ENCODE peak calls at places on chromosomes 11 and 22, in seven cellular contexts. One of them, this sample, is unnamed.
A peak's percentile ranks its signal among the peaks of the same experiment; 100 is the strongest.

GRCh38 chr11:57203359-57203758 is 21.6 kb downstream of the LRRC55 start:
- DNase-seq in psoas muscle: peak; percentile 87
- DNase-seq in MM.1S: no peak
- DNase-seq in neural progenitor cell: peak; percentile 50
- DNase-seq in suprapubic skin: no peak
- DNase-seq in neuronal stem cell: no peak
- DNase-seq in mammary epithelial cell: no peak
- DNase-seq in this sample: peak; percentile 77

GRCh38 chr22:39723463-39723862 is 152.9 kb downstream of the CACNA1I start:
- DNase-seq in MM.1S: no peak
- DNase-seq in neuronal stem cell: no peak
- DNase-seq in neural progenitor cell: no peak
- DNase-seq in psoas muscle: no peak
- DNase-seq in suprapubic skin: peak; percentile 63
- DNase-seq in mammary epithelial cell: no peak
- DNase-seq in this sample: no peak

GRCh38 chr11:1952806-1953482 is 5.8 kb downstream of the MRPL23 start:
- DNase-seq in neuronal stem cell: no peak
- DNase-seq in mammary epithelial cell: no peak
- DNase-seq in suprapubic skin: peak; percentile 13
- DNase-seq in psoas muscle: peak; percentile 34
- DNase-seq in MM.1S: no peak
- DNase-seq in neural progenitor cell: no peak
- DNase-seq in this sample: no peak

GRCh38 chr11:119320593-119321524 is 3.9 kb upstream of the MCAM start:
- DNase-seq in suprapubic skin: peak; percentile 81
- DNase-seq in MM.1S: peak; percentile 74
- DNase-seq in psoas muscle: peak; percentile 70
- DNase-seq in neuronal stem cell: no peak
- DNase-seq in mammary epithelial cell: peak; percentile 54
- DNase-seq in neural progenitor cell: peak; percentile 71
- DNase-seq in this sample: peak; percentile 87

GRCh38 chr11:134040386-134041297 is 28.2 kb upstream of the JAM3 start:
- DNase-seq in neural progenitor cell: no peak
- DNase-seq in suprapubic skin: no peak
- DNase-seq in neuronal stem cell: no peak
- DNase-seq in MM.1S: no peak
- DNase-seq in mammary epithelial cell: no peak
- DNase-seq in psoas muscle: no peak
- DNase-seq in this sample: peak; percentile 49

GRCh38 chr11:14376920-14377319 is 17.9 kb upstream of the RRAS2 start:
- DNase-seq in mammary epithelial cell: peak; percentile 19
- DNase-seq in suprapubic skin: no peak
- DNase-seq in neural progenitor cell: no peak
- DNase-seq in neuronal stem cell: no peak
- DNase-seq in MM.1S: no peak
- DNase-seq in psoas muscle: no peak
- DNase-seq in this sample: no peak

GRCh38 chr11:131688056-131688693 is 317.8 kb downstream of the NTM start:
- DNase-seq in neural progenitor cell: peak; percentile 84
- DNase-seq in psoas muscle: peak; percentile 72
- DNase-seq in suprapubic skin: no peak
- DNase-seq in MM.1S: peak; percentile 66
- DNase-seq in neuronal stem cell: peak; percentile 56
- DNase-seq in mammary epithelial cell: peak; percentile 43
- DNase-seq in this sample: peak; percentile 43

GRCh38 chr22:29603358-29604191 is at the start of gene NF2:
- DNase-seq in suprapubic skin: peak; percentile 99
- DNase-seq in neural progenitor cell: peak; percentile 100
- DNase-seq in mammary epithelial cell: peak; percentile 99
- DNase-seq in neuronal stem cell: peak; percentile 99
- DNase-seq in MM.1S: peak; percentile 99
- DNase-seq in psoas muscle: peak; percentile 99
- DNase-seq in this sample: peak; percentile 98

GRCh38 chr22:39526736-39527171 is 5.8 kb downstream of the RPS19BP1 start:
- DNase-seq in mammary epithelial cell: no peak
- DNase-seq in neuronal stem cell: no peak
- DNase-seq in suprapubic skin: no peak
- DNase-seq in neural progenitor cell: peak; percentile 25
- DNase-seq in psoas muscle: peak; percentile 42
- DNase-seq in MM.1S: no peak
- DNase-seq in this sample: no peak

GRCh38 chr11:69816671-69817070 is 2.5 kb downstream of the FGF3 start:
- DNase-seq in neuronal stem cell: no peak
- DNase-seq in MM.1S: no peak
- DNase-seq in suprapubic skin: no peak
- DNase-seq in psoas muscle: no peak
- DNase-seq in neural progenitor cell: no peak
- DNase-seq in mammary epithelial cell: no peak
- DNase-seq in this sample: no peak

GRCh38 chr11:93166194-93166593 is 31.6 kb downstream of the SLC36A4 start:
- DNase-seq in psoas muscle: no peak
- DNase-seq in mammary epithelial cell: no peak
- DNase-seq in suprapubic skin: no peak
- DNase-seq in neuronal stem cell: no peak
- DNase-seq in neural progenitor cell: no peak
- DNase-seq in MM.1S: peak; percentile 48
- DNase-seq in this sample: no peak

GRCh38 chr11:75574698-75575265 is 12.7 kb downstream of the SERPINH1 start:
- DNase-seq in neuronal stem cell: no peak
- DNase-seq in neural progenitor cell: no peak
- DNase-seq in MM.1S: no peak
- DNase-seq in suprapubic skin: no peak
- DNase-seq in mammary epithelial cell: no peak
- DNase-seq in psoas muscle: no peak
- DNase-seq in this sample: no peak

GRCh38 chr11:132821027-132821426 is 711.3 kb downstream of the OPCML start:
- DNase-seq in suprapubic skin: no peak
- DNase-seq in neural progenitor cell: no peak
- DNase-seq in neuronal stem cell: no peak
- DNase-seq in MM.1S: no peak
- DNase-seq in psoas muscle: no peak
- DNase-seq in mammary epithelial cell: peak; percentile 5
- DNase-seq in this sample: no peak

GRCh38 chr11:83206221-83206620 is 12.7 kb downstream of the ANKRD42 start:
- DNase-seq in neuronal stem cell: no peak
- DNase-seq in suprapubic skin: no peak
- DNase-seq in psoas muscle: no peak
- DNase-seq in MM.1S: no peak
- DNase-seq in mammary epithelial cell: no peak
- DNase-seq in neural progenitor cell: no peak
- DNase-seq in this sample: no peak

GRCh38 chr11:119493712-119494111 is 70.7 kb upstream of the THY1 start:
- DNase-seq in mammary epithelial cell: peak; percentile 43
- DNase-seq in MM.1S: peak; percentile 44
- DNase-seq in psoas muscle: no peak
- DNase-seq in neuronal stem cell: peak; percentile 55
- DNase-seq in neural progenitor cell: peak; percentile 85
- DNase-seq in suprapubic skin: no peak
- DNase-seq in this sample: no peak

DNA sequence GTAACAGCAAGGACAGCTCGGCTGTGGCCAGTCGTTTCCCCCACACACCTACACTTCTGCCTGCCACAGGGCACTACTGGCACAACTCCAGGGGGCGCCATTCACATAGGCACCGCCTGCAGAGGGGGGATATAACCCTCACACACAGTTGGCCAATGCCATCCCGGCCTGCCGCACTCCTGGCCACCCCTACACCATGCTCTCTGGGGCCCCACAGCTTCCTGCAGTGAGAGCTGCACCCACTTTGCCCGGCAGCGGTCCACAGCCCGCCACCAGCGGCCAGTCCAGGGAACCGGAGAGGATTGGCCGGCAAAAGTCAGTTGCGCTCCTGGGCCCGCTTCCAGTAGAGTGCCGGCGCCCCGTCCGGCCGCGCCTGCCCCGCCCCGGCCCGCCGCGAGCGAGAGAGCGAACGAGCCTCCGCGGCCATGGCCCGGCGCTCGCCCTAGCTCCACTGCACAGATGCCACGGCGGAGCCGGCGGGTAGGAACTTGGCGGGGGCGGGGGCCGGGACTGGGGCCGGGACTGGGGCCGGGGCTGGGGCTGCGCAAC is 25.6 kb upstream of the SUSD2 start:
- DNase-seq in mammary epithelial cell: peak; percentile 61
- DNase-seq in psoas muscle: peak; percentile 88
- DNase-seq in MM.1S: peak; percentile 61
- DNase-seq in suprapubic skin: peak; percentile 86
- DNase-seq in neuronal stem cell: peak; percentile 30
- DNase-seq in neural progenitor cell: peak; percentile 80
- DNase-seq in this sample: peak; percentile 81
- H3K36me3 ChIP-seq in mammary epithelial cell: no peaks in the 10 kb centered on the region
- H3K36me3 ChIP-seq in psoas muscle: no peaks in the 10 kb centered on the region
- H3K36me3 ChIP-seq in MM.1S: no peaks in the 10 kb centered on the region
- H3K36me3 ChIP-seq in suprapubic skin: no peaks in the 10 kb centered on the region
- H3K36me3 ChIP-seq in neuronal stem cell: peaks cover 21% of the 10 kb centered on the region
- H3K36me3 ChIP-seq in neural progenitor cell: no peaks in the 10 kb centered on the region
- H3K36me3 ChIP-seq in this sample: no peaks in the 10 kb centered on the region

GRCh38 chr11:111301840-111302113 is 3.4 kb downstream of the POU2AF3 start:
- DNase-seq in psoas muscle: no peak
- DNase-seq in MM.1S: no peak
- DNase-seq in suprapubic skin: no peak
- DNase-seq in mammary epithelial cell: no peak
- DNase-seq in neuronal stem cell: no peak
- DNase-seq in neural progenitor cell: no peak
- DNase-seq in this sample: no peak
- H3K36me3 ChIP-seq in psoas muscle: no peaks in the 10 kb centered on the region
- H3K36me3 ChIP-seq in MM.1S: no peaks in the 10 kb centered on the region
- H3K36me3 ChIP-seq in suprapubic skin: no peaks in the 10 kb centered on the region
- H3K36me3 ChIP-seq in mammary epithelial cell: no peaks in the 10 kb centered on the region
- H3K36me3 ChIP-seq in neuronal stem cell: no peaks in the 10 kb centered on the region
- H3K36me3 ChIP-seq in neural progenitor cell: no peaks in the 10 kb centered on the region
- H3K36me3 ChIP-seq in this sample: no peaks in the 10 kb centered on the region

GRCh38 chr11:127130321-127130720 is 129.8 kb upstream of the KIRREL3 start:
- DNase-seq in mammary epithelial cell: no peak
- DNase-seq in MM.1S: no peak
- DNase-seq in neuronal stem cell: no peak
- DNase-seq in neural progenitor cell: no peak
- DNase-seq in psoas muscle: no peak
- DNase-seq in suprapubic skin: no peak
- DNase-seq in this sample: no peak

DNA sequence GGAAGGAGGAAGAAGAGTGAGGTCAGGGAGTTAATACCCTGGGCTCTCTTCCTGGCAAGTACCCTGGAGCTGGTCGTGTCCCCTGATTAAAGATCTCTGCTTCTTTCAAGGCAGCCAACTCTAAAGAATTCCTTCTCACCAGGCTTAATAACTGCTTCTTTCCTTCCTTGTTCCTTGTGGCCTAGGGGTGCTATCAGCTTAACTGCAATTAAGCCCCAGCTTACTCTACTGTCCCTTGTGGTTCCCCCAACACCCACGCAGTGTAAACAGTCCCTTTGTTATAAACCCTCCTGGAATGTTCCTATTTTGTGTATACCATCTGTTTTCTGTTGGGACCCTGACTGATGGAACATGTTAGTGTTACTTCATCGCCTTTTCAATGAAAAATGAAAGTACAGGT is 126.4 kb upstream of the KIRREL3 start:
- DNase-seq in psoas muscle: no peak
- DNase-seq in neural progenitor cell: peak; percentile 58
- DNase-seq in MM.1S: no peak
- DNase-seq in mammary epithelial cell: no peak
- DNase-seq in suprapubic skin: no peak
- DNase-seq in neuronal stem cell: no peak
- DNase-seq in this sample: no peak
- H3K36me3 ChIP-seq in psoas muscle: no peaks in the 10 kb centered on the region
- H3K36me3 ChIP-seq in neural progenitor cell: no peaks in the 10 kb centered on the region
- H3K36me3 ChIP-seq in MM.1S: no peaks in the 10 kb centered on the region
- H3K36me3 ChIP-seq in mammary epithelial cell: no peaks in the 10 kb centered on the region
- H3K36me3 ChIP-seq in suprapubic skin: no peaks in the 10 kb centered on the region
- H3K36me3 ChIP-seq in neuronal stem cell: no peaks in the 10 kb centered on the region
- H3K36me3 ChIP-seq in this sample: no peaks in the 10 kb centered on the region

DNA sequence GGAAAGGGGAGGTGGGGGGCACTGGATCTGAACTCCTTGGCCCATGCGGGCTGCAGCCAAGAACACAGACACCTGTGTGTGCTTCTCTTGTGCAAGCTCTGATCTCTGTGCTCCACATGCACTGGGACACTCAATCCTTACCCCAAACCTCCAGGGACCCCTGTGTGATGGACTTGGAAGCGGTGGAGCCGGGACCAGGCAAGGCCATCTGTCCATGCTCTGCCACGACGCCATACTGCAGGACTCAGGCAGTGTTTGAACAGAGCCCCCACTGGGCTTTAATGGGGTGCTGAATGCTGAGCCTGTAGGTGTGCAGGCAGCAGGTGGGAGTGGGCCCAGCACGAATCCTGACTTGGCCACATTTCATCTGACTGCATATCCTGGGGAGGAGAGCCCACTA is 23.4 kb downstream of the PPM1F start:
- DNase-seq in neuronal stem cell: no peak
- DNase-seq in suprapubic skin: no peak
- DNase-seq in neural progenitor cell: no peak
- DNase-seq in MM.1S: no peak
- DNase-seq in mammary epithelial cell: no peak
- DNase-seq in psoas muscle: no peak
- DNase-seq in this sample: no peak
- H3K36me3 ChIP-seq in neuronal stem cell: peaks cover 59% of the 10 kb centered on the region
- H3K36me3 ChIP-seq in suprapubic skin: peaks cover 90% of the 10 kb centered on the region
- H3K36me3 ChIP-seq in neural progenitor cell: no peaks in the 10 kb centered on the region
- H3K36me3 ChIP-seq in MM.1S: no peaks in the 10 kb centered on the region
- H3K36me3 ChIP-seq in mammary epithelial cell: peaks cover 20% of the 10 kb centered on the region
- H3K36me3 ChIP-seq in psoas muscle: peaks cover 73% of the 10 kb centered on the region
- H3K36me3 ChIP-seq in this sample: peaks cover 35% of the 10 kb centered on the region

GRCh38 chr11:63639195-63639832 is 25.1 kb upstream of the PLAAT3 start:
- DNase-seq in MM.1S: peak; percentile 44
- DNase-seq in mammary epithelial cell: no peak
- DNase-seq in psoas muscle: no peak
- DNase-seq in neural progenitor cell: no peak
- DNase-seq in neuronal stem cell: no peak
- DNase-seq in suprapubic skin: no peak
- DNase-seq in this sample: no peak
- H3K36me3 ChIP-seq in MM.1S: no peaks in the 10 kb centered on the region
- H3K36me3 ChIP-seq in mammary epithelial cell: peaks cover 45% of the 10 kb centered on the region
- H3K36me3 ChIP-seq in psoas muscle: peaks cover 93% of the 10 kb centered on the region
- H3K36me3 ChIP-seq in neural progenitor cell: peaks cover 3% of the 10 kb centered on the region
- H3K36me3 ChIP-seq in neuronal stem cell: peaks cover 8% of the 10 kb centered on the region
- H3K36me3 ChIP-seq in suprapubic skin: peaks cover 62% of the 10 kb centered on the region
- H3K36me3 ChIP-seq in this sample: peaks cover 83% of the 10 kb centered on the region

GRCh38 chr22:37887610-37888378 is 18.3 kb upstream of the MICALL1 start:
- DNase-seq in MM.1S: no peak
- DNase-seq in suprapubic skin: no peak
- DNase-seq in mammary epithelial cell: peak; percentile 88
- DNase-seq in neuronal stem cell: no peak
- DNase-seq in neural progenitor cell: peak; percentile 56
- DNase-seq in psoas muscle: no peak
- DNase-seq in this sample: no peak
- H3K36me3 ChIP-seq in MM.1S: peaks cover 12% of the 10 kb centered on the region
- H3K36me3 ChIP-seq in suprapubic skin: peaks cover 50% of the 10 kb centered on the region
- H3K36me3 ChIP-seq in mammary epithelial cell: peaks cover 20% of the 10 kb centered on the region
- H3K36me3 ChIP-seq in neuronal stem cell: peaks cover 81% of the 10 kb centered on the region
- H3K36me3 ChIP-seq in neural progenitor cell: peaks cover 7% of the 10 kb centered on the region
- H3K36me3 ChIP-seq in psoas muscle: peaks cover 74% of the 10 kb centered on the region
- H3K36me3 ChIP-seq in this sample: no peaks in the 10 kb centered on the region

This sample was measured in heart left ventricle.